ENCODE peak calls at places on chromosomes 6 and 20, in eight cellular contexts. C, N, Q, D, T, U, S and B are unnamed samples.
A peak's percentile ranks its signal among the peaks of the same experiment; 100 is the strongest.

GRCh38 chr6:2244261-2245102 is 923 bp downstream of the GMDS start:
- DNase-seq in C (no peak), N (no peak), Q (no peak), D (peak; percentile 75), T (peak; percentile 18), U (no peak), S (no peak), B (no peak)

GRCh38 chr20:4470375-4470774 is 251.3 kb upstream of the PRND start:
- DNase-seq in C (no peak), N (no peak), Q (no peak), D (no peak), T (peak; percentile 63), U (no peak), S (no peak), B (no peak)

GRCh38 chr6:42618686-42619085 is 54.9 kb downstream of the UBR2 start:
- DNase-seq in C (no peak), N (no peak), Q (no peak), D (peak; percentile 50), T (no peak), U (no peak), S (no peak), B (no peak)

GRCh38 chr20:54110041-54110440 is 39.6 kb upstream of the BCAS1 start:
- DNase-seq in C (no peak), N (no peak), Q (no peak), D (no peak), T (no peak), U (no peak), S (no peak), B (no peak)

GRCh38 chr6:137904822-137905617 is 38.0 kb downstream of the TNFAIP3 start:
- DNase-seq in C (peak; percentile 23), N (no peak), Q (no peak), D (no peak), T (no peak), U (no peak), S (peak; percentile 36), B (peak; percentile 15)

GRCh38 chr6:31878222-31878621 is 575 bp downstream of the SLC44A4 start:
- DNase-seq in C (no peak), N (no peak), Q (no peak), D (no peak), T (no peak), U (no peak), S (no peak), B (no peak)

GRCh38 chr20:49696594-49696993 is 17.1 kb downstream of the B4GALT5 start:
- DNase-seq in C (no peak), N (no peak), Q (no peak), D (no peak), T (no peak), U (no peak), S (no peak), B (no peak)

GRCh38 chr6:169669889-169670288 is 31.9 kb downstream of the WDR27 start:
- DNase-seq in C (no peak), N (no peak), Q (no peak), D (no peak), T (no peak), U (no peak), S (no peak), B (no peak)

GRCh38 chr20:853406-853996 is 20.0 kb downstream of the FAM110A start:
- DNase-seq in C (no peak), N (no peak), Q (no peak), D (no peak), T (no peak), U (no peak), S (no peak), B (no peak)

GRCh38 chr6:127971945-127972391 is 71.1 kb upstream of the THEMIS start:
- DNase-seq in C (no peak), N (no peak), Q (no peak), D (no peak), T (no peak), U (no peak), S (no peak), B (no peak)

GRCh38 chr20:675453-676314 is at the start of gene SCRT2:
- DNase-seq in C (peak; percentile 85), N (peak; percentile 73), Q (peak; percentile 81), D (peak; percentile 84), T (peak; percentile 73), U (peak; percentile 78), S (peak; percentile 79), B (peak; percentile 89)

GRCh38 chr6:170147832-170148708 is 142.8 kb downstream of the DLL1 start:
- DNase-seq in C (no peak), N (peak; percentile 49), Q (no peak), D (peak; percentile 46), T (no peak), U (no peak), S (peak; percentile 28), B (no peak)

GRCh38 chr20:59810376-59811187 is 122.9 kb downstream of the SYCP2 start:
- DNase-seq in C (no peak), N (no peak), Q (peak; percentile 21), D (peak; percentile 59), T (no peak), U (peak; percentile 6), S (no peak), B (no peak)

GRCh38 chr6:3252861-3253596 is 5.7 kb upstream of the PSMG4 start:
- DNase-seq in C (no peak), N (no peak), Q (no peak), D (no peak), T (no peak), U (no peak), S (no peak), B (no peak)

GRCh38 chr6:100846276-100846675 is 34.9 kb downstream of the ASCC3 start:
- DNase-seq in C (no peak), N (no peak), Q (no peak), D (no peak), T (no peak), U (no peak), S (no peak), B (no peak)

GRCh38 chr20:25296094-25297093 is 48.5 kb downstream of the PYGB start:
- DNase-seq in C (no peak), N (no peak), Q (no peak), D (peak; percentile 47), T (peak; percentile 75), U (no peak), S (peak; percentile 60), B (no peak)

GRCh38 chr6:167666571-167667203 is 160.0 kb upstream of the AFDN start:
- DNase-seq in C (no peak), N (no peak), Q (no peak), D (no peak), T (no peak), U (no peak), S (no peak), B (no peak)

GRCh38 chr6:75946146-75946831 is 126.2 kb downstream of the IMPG1 start:
- DNase-seq in C (no peak), N (no peak), Q (no peak), D (peak; percentile 12), T (no peak), U (no peak), S (no peak), B (no peak)

GRCh38 chr20:21613512-21613911 is 92.0 kb upstream of the PAX1 start:
- DNase-seq in C (no peak), N (peak; percentile 84), Q (no peak), D (no peak), T (no peak), U (no peak), S (peak; percentile 37), B (no peak)

GRCh38 chr6:34839696-34840352 is 47.9 kb downstream of the BLTP3A start:
- DNase-seq in C (no peak), N (no peak), Q (no peak), D (no peak), T (peak; percentile 10), U (no peak), S (no peak), B (no peak)
- H3K36me3 ChIP-seq in C (peaks cover 68% of the 10 kb centered on the region), N (no peaks in the 10 kb centered on the region), Q (peaks cover 61% of the 10 kb centered on the region), D (peaks cover 10% of the 10 kb centered on the region), T (no peaks in the 10 kb centered on the region), U (no peaks in the 10 kb centered on the region), S (no peaks in the 10 kb centered on the region), B (peaks cover 14% of the 10 kb centered on the region)

GRCh38 chr6:22825210-22825609 is 255.8 kb downstream of the HDGFL1 start:
- DNase-seq in C (no peak), N (no peak), Q (no peak), D (no peak), T (no peak), U (no peak), S (no peak), B (no peak)

GRCh38 chr6:22827760-22828159 is 258.4 kb downstream of the HDGFL1 start:
- DNase-seq in C (no peak), N (no peak), Q (no peak), D (no peak), T (no peak), U (no peak), S (no peak), B (no peak)

GRCh38 chr6:22828179-22829062 is 259.1 kb downstream of the HDGFL1 start:
- DNase-seq in C (peak; percentile 22), N (peak; percentile 63), Q (no peak), D (peak; percentile 74), T (no peak), U (peak; percentile 32), S (peak; percentile 9), B (no peak)

GRCh38 chr6:22829070-22829469 is 259.7 kb downstream of the HDGFL1 start:
- DNase-seq in C (no peak), N (no peak), Q (no peak), D (no peak), T (no peak), U (no peak), S (no peak), B (no peak)

DNA sequence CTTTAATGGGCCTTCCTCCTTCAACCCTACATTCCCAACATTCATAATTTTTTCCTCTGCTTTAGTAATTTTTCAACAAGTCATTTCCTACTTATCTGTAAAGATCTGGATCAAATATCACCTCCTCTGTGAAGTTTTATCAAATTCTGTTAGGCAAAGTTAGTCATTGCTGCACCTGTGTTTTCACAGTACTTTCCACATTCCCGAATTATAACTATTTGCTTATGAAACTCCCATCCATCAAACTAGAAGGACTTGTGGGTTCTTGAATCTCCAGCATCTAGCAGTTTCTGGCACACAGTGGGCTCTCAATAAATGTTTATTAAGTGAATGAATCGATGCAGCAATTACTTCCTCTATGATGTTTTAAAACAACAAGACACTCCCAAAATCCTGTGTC is 257.6 kb downstream of the HDGFL1 start:
- DNase-seq in C (no peak), N (no peak), Q (no peak), D (no peak), T (no peak), U (no peak), S (no peak), B (no peak)
- H3K36me3 ChIP-seq in C (no peaks in the 10 kb centered on the region), N (no peaks in the 10 kb centered on the region), Q (no peaks in the 10 kb centered on the region), D (no peaks in the 10 kb centered on the region), T (no peaks in the 10 kb centered on the region), U (no peaks in the 10 kb centered on the region), S (no peaks in the 10 kb centered on the region), B (no peaks in the 10 kb centered on the region)

GRCh38 chr6:148523551-148523950 is 180.9 kb downstream of the SASH1 start:
- DNase-seq in C (no peak), N (no peak), Q (no peak), D (no peak), T (no peak), U (no peak), S (no peak), B (no peak)
- H3K36me3 ChIP-seq in C (peaks cover 76% of the 10 kb centered on the region), N (no peaks in the 10 kb centered on the region), Q (peaks cover 40% of the 10 kb centered on the region), D (peaks cover 4% of the 10 kb centered on the region), T (no peaks in the 10 kb centered on the region), U (no peaks in the 10 kb centered on the region), S (no peaks in the 10 kb centered on the region), B (peaks cover 84% of the 10 kb centered on the region)

DNA sequence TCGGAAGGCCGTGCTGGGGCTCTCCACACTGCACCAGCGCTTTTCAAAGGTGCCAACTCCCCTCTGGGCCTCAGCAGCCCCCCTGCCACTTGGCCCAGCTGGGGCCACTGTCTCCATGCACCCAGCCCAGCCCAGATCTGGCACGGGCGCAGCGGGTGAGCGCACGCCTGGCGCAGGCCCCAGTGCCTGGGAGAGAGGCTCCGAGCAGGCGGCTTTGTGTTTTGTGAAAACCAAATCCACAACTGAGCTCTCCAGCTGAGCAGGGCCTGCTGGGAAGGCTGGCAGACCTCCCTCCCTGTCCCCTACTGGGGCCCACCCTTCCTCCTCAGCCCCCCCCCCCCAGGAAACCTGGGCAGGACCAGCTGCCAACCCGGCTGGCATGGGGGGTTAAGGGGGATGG is 17.0 kb downstream of the MDGA1 start:
- DNase-seq in C (no peak), N (no peak), Q (peak; percentile 71), D (no peak), T (no peak), U (no peak), S (no peak), B (peak; percentile 25)
- H3K36me3 ChIP-seq in C (no peaks in the 10 kb centered on the region), N (no peaks in the 10 kb centered on the region), Q (no peaks in the 10 kb centered on the region), D (no peaks in the 10 kb centered on the region), T (no peaks in the 10 kb centered on the region), U (no peaks in the 10 kb centered on the region), S (no peaks in the 10 kb centered on the region), B (no peaks in the 10 kb centered on the region)